ENCODE peak calls at places on chromosomes 16 and 17, in nine cellular contexts. P is AG09319, Z is AG09309, X is left ventricle myocardium inferior, D is fibroblast of pulmonary artery, N is colonic mucosa, A is foreskin fibroblast, S is heart left ventricle, R is fibroblast of the aortic adventitia. I is an unnamed sample.

GRCh38 chr17:60091109-60091508 is 12.4 kb upstream of the HEATR6 start:
- DNase-seq in P (no peak), Z (no peak), X (no peak), D (no peak), N (no peak), A (no peak), S (no peak), R (no peak), I (no peak)

GRCh38 chr16:53509906-53510703 is 7.1 kb upstream of the AKTIP start:
- DNase-seq in P (no peak), Z (no peak), X (peak; percentile 68), D (peak; percentile 81), N (peak; percentile 58), A (peak; percentile 86), S (peak; percentile 74), R (peak; percentile 83), I (peak; percentile 38)

GRCh38 chr17:57636985-57637667 is 108.0 kb downstream of the CCDC182 start:
- DNase-seq in P (no peak), Z (no peak), X (no peak), D (no peak), N (no peak), A (peak; percentile 18), S (no peak), R (no peak), I (no peak)

GRCh38 chr17:17564896-17565295 is 26.6 kb downstream of the PEMT start:
- DNase-seq in P (no peak), Z (no peak), X (no peak), D (no peak), N (no peak), A (no peak), S (no peak), R (no peak), I (no peak)

GRCh38 chr17:14693382-14693781 is 392.5 kb downstream of the HS3ST3B1 start:
- DNase-seq in P (no peak), Z (no peak), X (no peak), D (no peak), N (no peak), A (no peak), S (no peak), R (no peak), I (no peak)

GRCh38 chr17:37650419-37651003 is 7.3 kb upstream of the DDX52 start:
- DNase-seq in P (peak; percentile 22), Z (no peak), X (no peak), D (peak; percentile 69), N (peak; percentile 44), A (peak; percentile 79), S (no peak), R (peak; percentile 59), I (no peak)

GRCh38 chr16:175145-175949 is 1.1 kb upstream of the HBA1 start:
- DNase-seq in P (no peak), Z (no peak), X (no peak), D (no peak), N (no peak), A (no peak), S (no peak), R (no peak), I (no peak)

GRCh38 chr16:21982108-21982507 is 18.8 kb downstream of the PDZD9 start:
- DNase-seq in P (no peak), Z (no peak), X (no peak), D (no peak), N (no peak), A (no peak), S (no peak), R (no peak), I (no peak)

GRCh38 chr17:54749157-54749556 is 151.5 kb upstream of the TOM1L1 start:
- DNase-seq in P (no peak), Z (no peak), X (no peak), D (no peak), N (no peak), A (no peak), S (no peak), R (no peak), I (no peak)

GRCh38 chr17:7133424-7133823 is 18.8 kb upstream of the ASGR2 start:
- DNase-seq in P (no peak), Z (no peak), X (peak; percentile 39), D (no peak), N (no peak), A (peak; percentile 31), S (peak; percentile 58), R (no peak), I (no peak)

GRCh38 chr16:5854027-5854426 is 756.4 kb upstream of the EEF2KMT start:
- DNase-seq in P (no peak), Z (no peak), X (no peak), D (no peak), N (no peak), A (no peak), S (no peak), R (no peak), I (no peak)

GRCh38 chr17:38600416-38600815 is 5.3 kb downstream of the SRCIN1 start:
- DNase-seq in P (no peak), Z (no peak), X (no peak), D (no peak), N (no peak), A (no peak), S (no peak), R (no peak), I (no peak)

DNA sequence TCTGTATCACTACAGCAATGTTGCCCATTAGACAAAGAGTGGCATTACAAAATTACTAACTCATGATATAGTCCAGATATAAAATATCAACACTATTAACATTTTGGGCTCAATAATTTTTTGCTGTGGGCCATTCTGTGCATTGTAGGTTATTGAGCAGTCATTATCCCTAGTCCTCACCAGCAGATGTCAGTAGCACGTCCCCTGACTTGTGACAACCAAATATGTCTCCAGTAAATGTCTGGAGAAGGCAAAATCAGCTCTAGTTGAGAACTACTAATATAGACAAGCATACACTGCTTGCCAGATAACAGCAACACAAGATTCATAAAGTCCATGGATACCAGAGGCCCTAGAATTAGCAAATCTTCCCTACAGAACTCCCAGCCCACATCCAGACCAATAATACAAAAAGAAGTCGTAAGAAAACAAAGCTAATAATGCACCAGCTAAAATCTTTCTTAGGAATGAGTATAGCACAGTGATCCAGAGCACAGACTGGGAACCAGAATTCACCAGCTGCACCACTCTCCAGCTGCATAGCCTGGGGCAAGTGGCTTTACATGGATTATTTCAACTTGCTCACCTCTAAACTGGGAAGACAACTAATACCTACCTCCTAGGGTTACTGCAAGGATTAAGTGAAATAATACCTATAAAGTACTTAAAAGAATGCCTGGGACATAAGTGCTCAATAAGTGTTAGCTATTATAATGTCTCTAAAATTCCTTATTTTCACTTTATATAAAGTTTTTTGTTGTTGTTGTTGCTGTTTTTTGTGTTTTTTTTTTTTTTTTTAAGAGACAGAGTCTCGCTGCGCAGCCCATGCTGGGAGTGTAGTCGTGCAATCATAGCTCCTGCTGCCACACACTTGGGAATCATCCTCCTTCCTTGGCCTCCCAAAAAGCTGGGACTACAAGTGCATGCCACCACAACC is 23.7 kb downstream of the HELZ start:
- DNase-seq in P (no peak), Z (no peak), X (no peak), D (peak; percentile 78), N (no peak), A (peak; percentile 76), S (no peak), R (peak; percentile 50), I (no peak)
- TF ChIP-seq CTCF in P (peak; percentile 63), Z (peak; percentile 70), X (peak; percentile 73), D (peak; percentile 74), N (peak; percentile 28), A (no peak), S (peak; percentile 71), R (peak; percentile 43), I (no peak)

GRCh38 chr16:9256196-9256595 is 164.8 kb downstream of the HAPSTR1 start:
- DNase-seq in P (no peak), Z (no peak), X (peak; percentile 13), D (no peak), N (peak; percentile 54), A (no peak), S (no peak), R (no peak), I (no peak)
- TF ChIP-seq CTCF in P (peak; percentile 26), Z (peak; percentile 57), X (peak; percentile 57), D (peak; percentile 28), N (peak; percentile 31), A (peak; percentile 25), S (no peak), R (peak; percentile 50), I (peak; percentile 57)

DNA sequence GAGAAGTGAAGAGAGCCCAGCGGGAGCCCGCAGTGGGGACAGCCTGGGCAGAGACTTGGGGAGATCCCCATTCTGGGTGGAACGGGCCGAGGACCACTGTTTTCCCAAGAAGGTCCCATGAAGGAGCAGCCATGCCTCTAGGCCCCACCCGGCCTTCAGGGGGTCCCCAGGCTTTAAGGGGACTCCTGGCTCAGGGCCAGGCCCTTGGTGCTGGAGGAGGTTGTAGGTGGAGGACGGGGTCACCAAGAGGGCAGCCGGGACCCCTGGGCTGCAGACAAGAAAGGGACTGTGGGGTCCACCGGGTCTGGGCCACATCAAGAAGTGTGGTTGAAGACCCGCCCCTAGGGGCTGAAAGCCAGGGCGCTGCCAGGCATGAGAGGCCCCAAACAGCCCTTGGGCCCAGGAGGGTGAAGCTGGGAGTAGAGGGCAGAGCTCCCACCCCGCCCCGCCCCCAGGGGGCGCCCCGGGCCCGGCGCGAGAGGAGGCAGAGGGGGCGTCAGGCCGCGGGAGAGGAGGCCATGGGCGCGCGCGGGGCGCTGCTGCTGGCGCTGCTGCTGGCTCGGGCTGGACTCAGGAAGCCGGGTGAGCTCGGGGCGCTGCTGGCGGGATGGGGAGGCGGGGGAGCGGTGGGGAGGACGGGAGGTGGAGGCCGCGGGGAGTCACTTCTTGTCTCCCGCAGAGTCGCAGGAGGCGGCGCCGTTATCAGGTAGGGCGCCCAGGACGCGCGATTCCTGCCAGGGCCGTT is at the start of gene PRSS21:
- DNase-seq in P (no peak), Z (no peak), X (no peak), D (no peak), N (no peak), A (no peak), S (no peak), R (no peak), I (no peak)
- TF ChIP-seq CTCF in P (peak; percentile 0), Z (no peak), X (no peak), D (no peak), N (no peak), A (no peak), S (no peak), R (no peak), I (no peak)

GRCh38 chr16:23724438-23725131 is 11.6 kb upstream of the ERN2 start:
- DNase-seq in P (no peak), Z (no peak), X (no peak), D (no peak), N (no peak), A (no peak), S (no peak), R (no peak), I (no peak)

GRCh38 chr16:23726710-23727109 is 13.7 kb upstream of the ERN2 start:
- DNase-seq in P (no peak), Z (no peak), X (no peak), D (no peak), N (no peak), A (no peak), S (no peak), R (no peak), I (no peak)

GRCh38 chr16:23729503-23730424 is 16.7 kb upstream of the ERN2 start:
- DNase-seq in P (no peak), Z (no peak), X (no peak), D (peak; percentile 61), N (peak; percentile 83), A (peak; percentile 64), S (no peak), R (peak; percentile 56), I (no peak)

DNA sequence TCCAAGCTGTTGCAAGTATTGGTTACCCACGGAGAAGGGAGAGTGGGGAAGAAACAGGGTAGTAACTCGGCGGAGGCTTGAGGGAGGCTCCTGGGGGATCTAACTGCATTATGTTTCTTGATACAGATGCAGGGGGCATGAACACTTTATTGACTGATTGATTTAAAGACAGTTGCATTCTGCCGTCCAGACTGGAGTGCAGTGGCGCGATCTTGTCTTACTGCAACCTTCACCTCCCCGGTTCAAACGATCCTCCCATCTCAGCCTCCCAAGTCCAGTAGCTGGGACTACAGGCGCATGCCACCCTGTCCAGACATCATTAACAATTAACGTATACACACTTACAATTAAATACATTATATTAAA is 15.1 kb upstream of the ERN2 start:
- DNase-seq in P (no peak), Z (no peak), X (no peak), D (no peak), N (no peak), A (no peak), S (no peak), R (no peak), I (no peak)
- TF ChIP-seq CTCF in P (no peak), Z (no peak), X (no peak), D (no peak), N (no peak), A (no peak), S (peak; percentile 3), R (no peak), I (no peak)

I was measured in HFF-Myc.